ENCODE peak calls at places on chromosomes 2 and 18, in four cellular contexts. One of them, this sample, is unnamed.
A peak's percentile ranks its signal among the peaks of the same experiment; 100 is the strongest.

GRCh38 chr2:3396920-3397559 is 17.5 kb downstream of the TRAPPC12 start:
- DNase-seq in GM12891: no peak
- DNase-seq in K562: no peak
- DNase-seq in GM12878: no peak
- DNase-seq in this sample: no peak

GRCh38 chr2:196131384-196131861 is 40.0 kb downstream of the STK17B start:
- DNase-seq in GM12891: no peak
- DNase-seq in K562: peak; percentile 50
- DNase-seq in GM12878: peak; percentile 47
- DNase-seq in this sample: peak; percentile 83

GRCh38 chr2:76958749-76959148 is 563.4 kb downstream of the LRRTM4 start:
- DNase-seq in GM12891: no peak
- DNase-seq in K562: no peak
- DNase-seq in GM12878: no peak
- DNase-seq in this sample: no peak

GRCh38 chr2:131039101-131039440 is 54.2 kb downstream of the FAM168B start:
- DNase-seq in GM12891: no peak
- DNase-seq in K562: no peak
- DNase-seq in GM12878: no peak
- DNase-seq in this sample: no peak

GRCh38 chr2:190023860-190024259 is 38.7 kb downstream of the MSTN start:
- DNase-seq in GM12891: no peak
- DNase-seq in K562: peak; percentile 27
- DNase-seq in GM12878: no peak
- DNase-seq in this sample: no peak

GRCh38 chr2:19860022-19860421 is 41.8 kb downstream of the TTC32 start:
- DNase-seq in GM12891: no peak
- DNase-seq in K562: no peak
- DNase-seq in GM12878: no peak
- DNase-seq in this sample: no peak

GRCh38 chr2:47520302-47520630 is 117.3 kb downstream of the MSH2 start:
- DNase-seq in GM12891: no peak
- DNase-seq in K562: no peak
- DNase-seq in GM12878: no peak
- DNase-seq in this sample: peak; percentile 78

GRCh38 chr2:75587954-75588587 is 27.3 kb upstream of the EVA1A start:
- DNase-seq in GM12891: no peak
- DNase-seq in K562: no peak
- DNase-seq in GM12878: no peak
- DNase-seq in this sample: no peak

GRCh38 chr2:28356095-28356911 is 36.4 kb upstream of the FOSL2 start:
- DNase-seq in GM12891: no peak
- DNase-seq in K562: peak; percentile 59
- DNase-seq in GM12878: no peak
- DNase-seq in this sample: peak; percentile 60

GRCh38 chr2:185127412-185127811 is 529.1 kb downstream of the ZNF804A start:
- DNase-seq in GM12891: no peak
- DNase-seq in K562: no peak
- DNase-seq in GM12878: no peak
- DNase-seq in this sample: no peak

GRCh38 chr2:242030226-242030575 is 160.7 kb downstream of the RTP5 start:
- DNase-seq in GM12891: no peak
- DNase-seq in K562: no peak
- DNase-seq in GM12878: no peak
- DNase-seq in this sample: no peak

GRCh38 chr18:79940126-79940813 is 11.2 kb downstream of the SLC66A2 start:
- DNase-seq in GM12891: no peak
- DNase-seq in K562: no peak
- DNase-seq in GM12878: no peak
- DNase-seq in this sample: no peak
- TF ChIP-seq SPI1 in GM12891: no peak
- TF ChIP-seq SPI1 in K562: no peak
- TF ChIP-seq SPI1 in GM12878: no peak
- TF ChIP-seq SPI1 in this sample: no peak

GRCh38 chr2:127138281-127138680 is 31.3 kb upstream of the BIN1 start:
- DNase-seq in GM12891: no peak
- DNase-seq in K562: no peak
- DNase-seq in GM12878: no peak
- DNase-seq in this sample: no peak

GRCh38 chr2:127142663-127143630 is 36.0 kb upstream of the BIN1 start:
- DNase-seq in GM12891: no peak
- DNase-seq in K562: no peak
- DNase-seq in GM12878: no peak
- DNase-seq in this sample: no peak

GRCh38 chr2:127139766-127140165 is 32.8 kb upstream of the BIN1 start:
- DNase-seq in GM12891: no peak
- DNase-seq in K562: no peak
- DNase-seq in GM12878: no peak
- DNase-seq in this sample: no peak

GRCh38 chr2:127137741-127138140 is 30.8 kb upstream of the BIN1 start:
- DNase-seq in GM12891: no peak
- DNase-seq in K562: no peak
- DNase-seq in GM12878: no peak
- DNase-seq in this sample: no peak

GRCh38 chr2:127140543-127140942 is 33.6 kb upstream of the BIN1 start:
- DNase-seq in GM12891: no peak
- DNase-seq in K562: no peak
- DNase-seq in GM12878: no peak
- DNase-seq in this sample: no peak
- TF ChIP-seq SPI1 in GM12891: no peak
- TF ChIP-seq SPI1 in K562: no peak
- TF ChIP-seq SPI1 in GM12878: no peak
- TF ChIP-seq SPI1 in this sample: no peak

DNA sequence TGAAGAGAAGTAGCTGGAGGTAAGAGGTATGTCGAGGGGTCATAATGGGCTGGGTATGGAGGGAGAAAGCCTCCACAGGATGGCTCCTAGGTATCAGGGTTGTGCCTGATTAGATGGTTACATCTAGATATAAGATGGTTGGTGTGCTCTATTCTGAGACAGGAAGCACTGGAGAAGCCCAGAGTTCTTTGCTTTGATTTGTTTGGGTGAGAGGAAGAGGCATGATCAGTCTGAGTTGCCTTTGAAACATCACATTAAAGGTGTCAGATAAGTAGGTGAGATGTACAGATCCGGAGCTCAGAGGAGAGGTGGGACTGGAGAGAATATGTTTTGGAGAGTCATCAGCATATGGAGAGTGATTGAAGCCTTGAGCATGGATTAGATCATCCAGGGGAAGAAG is 74.1 kb downstream of the KLHL29 start:
- DNase-seq in GM12891: no peak
- DNase-seq in K562: no peak
- DNase-seq in GM12878: no peak
- DNase-seq in this sample: no peak
- TF ChIP-seq SPI1 in GM12891: no peak
- TF ChIP-seq SPI1 in K562: no peak
- TF ChIP-seq SPI1 in GM12878: no peak
- TF ChIP-seq SPI1 in this sample: no peak

GRCh38 chr2:119252186-119253113 is 28.8 kb downstream of the STEAP3 start:
- DNase-seq in GM12891: no peak
- DNase-seq in K562: no peak
- DNase-seq in GM12878: no peak
- DNase-seq in this sample: no peak

GRCh38 chr2:119251652-119252051 is 28.0 kb downstream of the STEAP3 start:
- DNase-seq in GM12891: no peak
- DNase-seq in K562: no peak
- DNase-seq in GM12878: no peak
- DNase-seq in this sample: no peak

GRCh38 chr2:119253760-119254600 is 30.3 kb downstream of the STEAP3 start:
- DNase-seq in GM12891: no peak
- DNase-seq in K562: no peak
- DNase-seq in GM12878: no peak
- DNase-seq in this sample: no peak

GRCh38 chr2:119254601-119255080 is 31.0 kb downstream of the STEAP3 start:
- DNase-seq in GM12891: no peak
- DNase-seq in K562: no peak
- DNase-seq in GM12878: no peak
- DNase-seq in this sample: no peak

DNA sequence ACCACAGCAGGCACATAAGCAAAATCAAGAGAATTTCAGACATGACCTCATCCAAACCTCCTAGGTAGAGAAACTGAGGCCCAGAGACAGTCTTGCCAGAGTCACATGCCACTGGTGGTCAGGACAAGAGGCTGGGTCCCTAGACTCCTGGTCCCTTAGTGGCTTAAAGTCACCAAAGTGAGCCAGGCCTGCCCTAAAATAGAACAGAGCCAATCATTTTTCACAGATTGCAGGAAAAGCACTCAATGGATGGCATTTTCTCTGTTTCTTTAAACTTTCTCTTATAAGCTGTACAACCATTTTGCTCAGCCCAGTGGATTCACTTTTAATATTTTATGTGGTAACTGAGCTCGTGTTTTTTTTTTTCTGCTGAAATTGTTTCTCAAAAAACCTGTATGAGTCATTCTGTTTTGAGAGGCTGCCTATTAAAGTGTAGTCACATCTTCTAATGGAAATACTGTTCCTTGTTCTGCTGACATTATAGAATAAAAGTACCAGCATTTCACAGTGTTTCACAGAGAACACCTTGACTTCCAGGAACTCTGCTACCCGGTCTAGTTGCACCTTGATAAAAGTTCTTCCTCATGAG is 29.6 kb downstream of the STEAP3 start:
- DNase-seq in GM12891: no peak
- DNase-seq in K562: no peak
- DNase-seq in GM12878: no peak
- DNase-seq in this sample: no peak
- TF ChIP-seq SPI1 in GM12891: no peak
- TF ChIP-seq SPI1 in K562: no peak
- TF ChIP-seq SPI1 in GM12878: no peak
- TF ChIP-seq SPI1 in this sample: no peak

DNA sequence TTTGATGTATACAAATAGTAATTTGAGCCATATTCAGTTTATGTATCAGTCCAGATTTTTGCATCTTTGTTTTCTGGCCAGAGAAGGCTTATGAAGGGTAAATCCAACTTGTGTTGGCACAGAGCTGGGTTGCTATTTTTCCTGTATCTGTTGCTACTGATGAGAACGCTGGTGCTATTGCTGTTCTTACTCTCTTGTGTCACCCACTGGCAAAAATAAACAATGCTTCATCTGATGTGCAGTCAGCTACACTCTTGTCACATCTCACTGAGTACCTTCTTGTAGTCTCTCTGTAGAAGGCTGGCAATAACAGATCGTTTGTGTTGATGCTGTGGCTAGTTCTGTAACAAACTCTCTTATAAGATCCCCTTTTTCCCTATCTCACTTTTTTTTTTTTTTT is 323.4 kb downstream of the CDH19 start:
- DNase-seq in GM12891: no peak
- DNase-seq in K562: no peak
- DNase-seq in GM12878: no peak
- DNase-seq in this sample: no peak
- TF ChIP-seq SPI1 in GM12891: no peak
- TF ChIP-seq SPI1 in K562: no peak
- TF ChIP-seq SPI1 in GM12878: no peak
- TF ChIP-seq SPI1 in this sample: no peak

GRCh38 chr2:30298302-30298701 is 67.0 kb downstream of the LBH start:
- DNase-seq in GM12891: peak; percentile 35
- DNase-seq in K562: no peak
- DNase-seq in GM12878: no peak
- DNase-seq in this sample: no peak

GRCh38 chr2:30296496-30296895 is 65.2 kb downstream of the LBH start:
- DNase-seq in GM12891: no peak
- DNase-seq in K562: no peak
- DNase-seq in GM12878: no peak
- DNase-seq in this sample: no peak

GRCh38 chr2:30288576-30288975 is 57.2 kb downstream of the LBH start:
- DNase-seq in GM12891: no peak
- DNase-seq in K562: no peak
- DNase-seq in GM12878: no peak
- DNase-seq in this sample: no peak

GRCh38 chr2:30294147-30294546 is 62.8 kb downstream of the LBH start:
- DNase-seq in GM12891: no peak
- DNase-seq in K562: no peak
- DNase-seq in GM12878: no peak
- DNase-seq in this sample: no peak

DNA sequence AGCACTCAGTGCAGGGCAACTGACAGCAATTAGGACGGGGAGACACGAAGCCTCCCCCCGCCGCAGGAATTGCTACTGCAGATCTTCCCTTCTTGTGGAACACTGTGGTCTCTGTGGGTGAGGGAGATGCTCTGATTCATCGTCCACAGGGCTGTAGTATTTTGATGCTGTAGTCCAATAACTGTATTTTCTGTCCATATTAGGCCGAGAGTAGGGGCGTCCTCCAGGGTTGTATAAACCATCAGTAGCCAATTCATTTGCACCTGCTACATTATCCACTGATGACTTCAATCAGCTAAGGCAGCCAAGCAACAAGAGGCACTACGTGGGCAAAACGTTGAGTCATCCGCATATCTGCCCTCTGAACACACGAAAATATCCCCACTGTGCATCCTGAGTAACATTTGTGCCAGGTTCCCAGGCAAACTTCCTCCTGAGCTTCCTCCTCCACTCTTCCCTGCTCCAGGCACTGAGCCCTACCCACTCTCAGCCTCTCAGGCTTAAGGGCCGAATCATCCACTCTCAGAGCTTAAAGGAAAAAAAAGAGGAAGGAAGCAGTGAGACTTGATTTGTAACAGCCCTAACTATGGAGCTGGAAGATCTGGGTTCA is 62.1 kb downstream of the LBH start:
- DNase-seq in GM12891: no peak
- DNase-seq in K562: no peak
- DNase-seq in GM12878: no peak
- DNase-seq in this sample: peak; percentile 38
- TF ChIP-seq SPI1 in GM12891: no peak
- TF ChIP-seq SPI1 in K562: no peak
- TF ChIP-seq SPI1 in GM12878: no peak
- TF ChIP-seq SPI1 in this sample: no peak

DNA sequence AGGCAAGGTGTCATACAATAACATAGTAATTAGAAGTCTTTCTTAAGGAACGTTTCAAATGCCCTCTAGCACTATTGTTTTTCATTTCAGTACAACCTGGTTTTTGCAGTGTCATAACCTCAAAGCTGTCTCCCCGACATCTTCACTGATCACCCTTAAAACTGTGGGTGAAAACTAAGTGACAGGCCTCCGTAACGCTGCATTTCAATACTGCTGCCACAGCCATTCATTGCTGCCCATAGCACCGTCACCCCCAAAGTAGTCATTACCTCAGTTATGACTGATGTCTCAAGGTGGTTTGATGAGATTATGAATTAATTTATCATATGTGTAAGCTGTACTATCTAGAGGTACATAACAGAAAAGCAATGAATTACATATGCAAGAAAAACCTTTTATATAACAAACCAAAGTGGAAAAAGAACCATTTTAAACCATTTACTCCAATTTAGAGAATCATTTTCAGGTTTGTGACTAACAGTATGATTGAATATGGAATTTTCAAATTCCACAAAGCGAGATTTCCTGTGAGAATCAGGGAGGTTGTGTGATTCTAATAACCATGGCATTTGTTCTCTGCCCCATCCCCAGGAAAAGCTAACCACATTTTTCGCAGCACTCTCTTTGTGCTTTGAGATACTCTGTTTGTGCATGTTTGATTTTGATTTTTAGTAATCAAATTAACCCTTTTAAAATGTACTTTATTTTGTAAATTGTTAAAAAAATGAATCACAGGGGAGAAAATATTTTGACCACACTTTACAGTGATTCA is 263.0 kb downstream of the PTGR3 start:
- DNase-seq in GM12891: no peak
- DNase-seq in K562: no peak
- DNase-seq in GM12878: no peak
- DNase-seq in this sample: no peak
- TF ChIP-seq SPI1 in GM12891: no peak
- TF ChIP-seq SPI1 in K562: no peak
- TF ChIP-seq SPI1 in GM12878: no peak
- TF ChIP-seq SPI1 in this sample: no peak

GRCh38 chr2:84435331-84436081 is 23.6 kb downstream of the SUCLG1 start:
- DNase-seq in GM12891: no peak
- DNase-seq in K562: no peak
- DNase-seq in GM12878: no peak
- DNase-seq in this sample: no peak
- TF ChIP-seq SPI1 in GM12891: no peak
- TF ChIP-seq SPI1 in K562: no peak
- TF ChIP-seq SPI1 in GM12878: no peak
- TF ChIP-seq SPI1 in this sample: no peak

This sample was measured in HL-60.